ENCODE peak calls at places on chromosomes 16 and 17, in seven cellular contexts. C is stomach; F is ACHN; O is endothelial cell; R is activated naive CD4-positive, alpha-beta T cell treated with Interleukin-2 at 50 U/mL for 16 hours; N is RPMI8226; E is T-cell. A is an unnamed sample.

GRCh38 chr16:50310308-50311133 is 44.2 kb downstream of the ADCY7 start:
- DNase-seq in C (peak; percentile 19), F (no peak), R (peak; percentile 1), N (no peak), E (no peak), O (no peak), A (no peak)

GRCh38 chr16:3590736-3591435 is 13.7 kb upstream of the NLRC3 start:
- DNase-seq in F (no peak), N (no peak), O (no peak), E (no peak), R (no peak), C (no peak), A (no peak)

GRCh38 chr17:31566247-31566991 is 174.9 kb downstream of the RAB11FIP4 start:
- DNase-seq in R (no peak), E (no peak), N (no peak), C (no peak), O (no peak), F (no peak), A (no peak)

GRCh38 chr16:17273142-17273561 is 197.6 kb downstream of the XYLT1 start:
- DNase-seq in F (peak; percentile 56), O (no peak), R (peak; percentile 42), C (no peak), N (no peak), E (no peak), A (no peak)

GRCh38 chr17:17067277-17067676 is 25.0 kb downstream of the MPRIP start:
- DNase-seq in R (no peak), O (no peak), C (no peak), F (peak; percentile 74), E (no peak), N (no peak), A (no peak)

GRCh38 chr16:16033208-16033717 is 83.8 kb downstream of the ABCC1 start:
- DNase-seq in C (no peak), R (peak; percentile 13), N (no peak), O (no peak), E (peak; percentile 4), F (no peak), A (no peak)

GRCh38 chr16:76535-77272 is 1.3 kb upstream of the MPG start:
- DNase-seq in E (no peak), F (peak; percentile 46), R (no peak), N (peak; percentile 72), O (peak; percentile 47), C (peak; percentile 66), A (no peak)

GRCh38 chr17:45234641-45235040 is 13.0 kb downstream of the FMNL1 start:
- DNase-seq in F (peak; percentile 44), C (no peak), O (no peak), E (peak; percentile 38), N (peak; percentile 44), R (peak; percentile 51), A (no peak)

GRCh38 chr17:68800731-68801130 is 154.5 kb downstream of the ABCA8 start:
- DNase-seq in F (no peak), N (no peak), C (no peak), E (no peak), O (no peak), R (no peak), A (no peak)

A was measured in substantia nigra.